ENCODE peak calls at places on chromosomes 2 and 18, in nine cellular contexts. X is fibroblast of lung, A is A549, W is heart left ventricle, Q is RWPE1, Z is MM.1S, Y is psoas muscle, K is ovary, M is lower lobe of right lung. P is an unnamed sample.

GRCh38 chr2:108922141-108922915 is 66.7 kb downstream of the EDAR start:
- DNase-seq in Z (no peak), W (no peak), K (no peak), M (no peak), X (peak; percentile 75), A (no peak), Q (peak; percentile 71), Y (no peak), P (no peak)

GRCh38 chr2:164621761-164622105 is 451 bp upstream of the GRB14 start:
- DNase-seq in W (no peak), A (peak; percentile 65), K (no peak), Y (no peak), M (no peak), Z (no peak), X (no peak), Q (peak; percentile 24), P (no peak)

GRCh38 chr2:171522804-171523338 is 597 bp downstream of the CYBRD1 start:
- DNase-seq in Z (no peak), A (peak; percentile 5), K (peak; percentile 57), W (no peak), M (peak; percentile 56), Q (peak; percentile 21), X (peak; percentile 57), Y (peak; percentile 63), P (peak; percentile 64)

GRCh38 chr2:10163498-10164486 is 41.3 kb downstream of the RRM2 start:
- DNase-seq in Z (no peak), M (no peak), W (no peak), X (peak; percentile 48), A (no peak), Y (no peak), K (no peak), Q (no peak), P (no peak)

GRCh38 chr2:185859506-185859905 is 120.9 kb downstream of the FSIP2 start:
- DNase-seq in W (no peak), M (no peak), A (no peak), Y (no peak), Z (no peak), X (peak; percentile 17), Q (no peak), K (no peak), P (no peak)

GRCh38 chr18:78899241-78899640 is 80.4 kb upstream of the SALL3 start:
- DNase-seq in X (no peak), Q (no peak), Y (no peak), W (no peak), M (no peak), Z (no peak), K (no peak), A (no peak), P (no peak)

GRCh38 chr2:237540823-237541222 is 25.6 kb upstream of the PRLH start:
- DNase-seq in K (peak; percentile 87), X (peak; percentile 49), A (no peak), W (peak; percentile 80), Y (peak; percentile 87), Q (peak; percentile 49), Z (no peak), M (no peak), P (peak; percentile 41)

GRCh38 chr18:75204262-75204977 is 4.5 kb downstream of the PTGR3 start:
- DNase-seq in X (peak; percentile 41), Z (no peak), W (peak; percentile 54), A (no peak), K (peak; percentile 75), Y (peak; percentile 67), Q (no peak), M (peak; percentile 60), P (no peak)

GRCh38 chr2:215401896-215402379 is 33.9 kb downstream of the FN1 start:
- DNase-seq in Z (no peak), X (peak; percentile 98), K (no peak), Y (no peak), M (no peak), A (no peak), Q (no peak), W (no peak), P (peak; percentile 87)

GRCh38 chr2:40240067-40240466 is 211.8 kb downstream of the SLC8A1 start:
- DNase-seq in M (peak; percentile 78), K (peak; percentile 79), A (no peak), Q (peak; percentile 27), X (peak; percentile 96), W (peak; percentile 92), Y (peak; percentile 89), Z (no peak), P (peak; percentile 31)

GRCh38 chr2:40242315-40242714 is 209.6 kb downstream of the SLC8A1 start:
- DNase-seq in Z (no peak), X (no peak), M (no peak), Q (no peak), Y (no peak), W (no peak), K (no peak), A (no peak), P (peak; percentile 66)

GRCh38 chr2:40248294-40248693 is 203.6 kb downstream of the SLC8A1 start:
- DNase-seq in M (no peak), Z (no peak), K (no peak), W (no peak), Y (no peak), Q (no peak), A (no peak), X (no peak), P (no peak)

GRCh38 chr2:40244251-40245010 is 207.5 kb downstream of the SLC8A1 start:
- DNase-seq in Z (peak; percentile 45), X (peak; percentile 82), Q (peak; percentile 36), A (peak; percentile 27), W (peak; percentile 69), K (peak; percentile 22), M (peak; percentile 48), Y (peak; percentile 57), P (peak; percentile 85)

DNA sequence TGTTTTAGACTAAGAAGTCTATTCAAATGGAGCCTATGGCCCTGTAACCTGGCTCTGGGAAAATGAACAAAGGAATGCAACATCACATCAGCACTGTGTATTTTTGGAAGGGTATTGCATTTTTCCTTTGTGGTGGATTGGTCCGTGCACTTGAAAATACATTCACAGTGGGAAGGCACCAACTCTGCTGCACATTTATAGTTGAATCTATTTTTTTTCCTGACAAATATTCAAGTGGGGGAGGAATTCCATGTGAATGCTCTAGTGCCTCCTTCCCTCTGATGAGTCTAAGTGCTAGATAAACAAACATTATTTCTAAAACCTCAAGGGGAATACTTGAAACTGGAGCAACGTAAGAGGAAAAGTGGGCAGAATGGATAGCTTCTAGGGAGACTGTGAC is 208.3 kb downstream of the SLC8A1 start:
- DNase-seq in Q (no peak), A (no peak), W (no peak), Y (no peak), Z (no peak), M (no peak), K (no peak), X (peak; percentile 93), P (peak; percentile 32)
- H3K27ac ChIP-seq in Q (no peak overlapping the region), A (no peak overlapping the region), W (peak overlapping the region; percentile 27), Y (no peak overlapping the region), Z (no peak overlapping the region), M (no peak overlapping the region), K (no peak overlapping the region), X (no peak overlapping the region), P (no peak overlapping the region)

GRCh38 chr18:27136208-27136535 is 48.9 kb downstream of the CHST9 start:
- DNase-seq in W (peak; percentile 23), Q (peak; percentile 51), K (no peak), X (peak; percentile 30), M (peak; percentile 51), A (peak; percentile 4), Z (no peak), Y (no peak), P (peak; percentile 5)

GRCh38 chr18:27130029-27130428 is 55.1 kb downstream of the CHST9 start:
- DNase-seq in X (no peak), A (no peak), Y (no peak), M (no peak), W (no peak), K (no peak), Z (no peak), Q (no peak), P (no peak)

DNA sequence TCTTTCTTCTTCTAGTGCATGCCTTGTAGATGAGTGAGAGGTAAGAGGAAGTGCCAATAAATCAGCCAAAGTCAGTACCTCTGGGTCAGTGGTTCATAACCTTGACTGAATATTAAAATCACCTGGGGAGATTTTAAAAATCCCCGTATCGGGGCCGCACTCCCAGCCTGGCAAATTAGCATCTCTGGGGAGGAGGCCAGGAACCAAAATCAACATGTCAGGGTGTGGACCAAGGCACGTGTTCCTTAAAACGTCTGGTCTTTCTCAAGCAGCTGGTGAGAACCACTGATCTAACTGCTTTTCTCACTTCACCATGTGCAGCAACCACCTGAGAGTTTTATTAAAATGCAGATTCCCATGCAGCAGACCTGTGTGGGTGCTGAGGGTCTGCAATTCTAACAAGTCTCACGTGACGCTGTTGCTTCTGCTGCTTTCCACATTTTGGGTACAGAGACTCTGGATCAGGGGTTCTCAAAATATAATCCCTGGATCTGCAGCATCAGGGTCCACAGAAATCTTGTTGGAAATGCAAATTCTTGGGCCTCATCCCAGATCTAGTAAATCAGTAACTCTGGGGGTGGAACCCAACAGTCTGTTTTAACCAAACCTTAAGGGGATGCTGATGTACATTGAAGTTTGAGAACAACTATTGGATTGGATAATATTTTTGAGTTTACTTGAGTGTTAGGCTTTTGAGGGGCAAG is 49.5 kb downstream of the CHST9 start:
- DNase-seq in X (no peak), Q (no peak), K (no peak), M (no peak), Z (no peak), Y (no peak), W (no peak), A (no peak), P (no peak)
- H3K27ac ChIP-seq in X (no peak overlapping the region), Q (no peak overlapping the region), K (no peak overlapping the region), M (no peak overlapping the region), Z (no peak overlapping the region), Y (no peak overlapping the region), W (no peak overlapping the region), A (no peak overlapping the region), P (no peak overlapping the region)

GRCh38 chr2:179826297-179826696 is 35.1 kb downstream of the ZNF385B start:
- DNase-seq in W (no peak), Y (no peak), A (no peak), M (no peak), K (no peak), Z (no peak), Q (no peak), X (peak; percentile 50), P (no peak)
- H3K27ac ChIP-seq in W (no peak overlapping the region), Y (no peak overlapping the region), A (no peak overlapping the region), M (no peak overlapping the region), K (no peak overlapping the region), Z (no peak overlapping the region), Q (no peak overlapping the region), X (no peak overlapping the region), P (no peak overlapping the region)

DNA sequence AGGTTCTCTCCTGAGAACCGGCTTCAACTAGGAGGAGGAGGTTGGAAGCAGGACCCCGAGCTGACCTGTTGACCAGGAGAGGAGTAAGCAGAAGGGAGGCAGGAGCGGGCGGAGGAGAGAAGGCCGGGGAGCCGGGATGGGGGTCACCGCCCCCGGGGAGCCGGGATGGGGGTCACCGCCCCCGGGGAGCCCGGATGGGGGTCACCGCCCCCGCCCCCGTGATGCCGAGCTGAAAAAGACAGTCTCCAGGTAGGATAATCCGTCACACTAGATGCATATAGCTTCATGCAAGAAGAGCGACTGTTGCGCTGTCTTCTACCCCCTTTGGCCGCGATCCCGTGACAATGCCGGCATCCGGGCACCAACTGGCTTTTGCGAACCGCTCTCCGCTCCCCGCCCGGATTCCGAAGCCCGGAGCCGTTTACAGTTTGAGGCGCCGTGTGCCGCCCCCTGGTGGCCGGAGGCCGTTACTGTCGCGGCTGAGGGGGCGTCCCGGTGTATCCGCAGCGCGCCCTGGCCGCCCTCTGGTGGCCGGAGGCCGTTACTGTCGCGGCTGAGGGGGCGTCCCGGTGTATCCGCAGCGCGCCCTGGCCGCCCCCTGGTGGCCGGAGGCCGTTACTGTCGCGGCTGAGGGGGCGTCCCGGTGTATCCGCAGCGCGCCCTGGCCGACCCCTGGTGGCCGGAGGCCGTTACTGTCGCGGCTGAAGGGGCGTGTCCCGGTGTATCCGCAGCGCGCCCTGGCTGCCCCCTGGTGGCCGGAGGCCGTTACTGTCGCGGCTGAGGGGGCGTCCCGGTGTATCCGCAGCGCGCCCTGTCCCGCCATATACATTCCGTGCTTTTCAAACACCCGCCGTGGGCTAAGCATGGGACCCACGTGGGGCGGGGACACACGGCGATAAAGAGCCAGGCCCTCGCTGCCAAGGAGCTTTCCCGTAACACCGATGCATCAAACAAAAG is 89.6 kb downstream of the ACTR3 start:
- DNase-seq in A (no peak), Q (no peak), M (no peak), X (no peak), W (no peak), Z (no peak), Y (no peak), K (peak; percentile 28), P (peak; percentile 22)
- H3K27ac ChIP-seq in A (no peak overlapping the region), Q (no peak overlapping the region), M (no peak overlapping the region), X (no peak overlapping the region), W (no peak overlapping the region), Z (no peak overlapping the region), Y (no peak overlapping the region), K (no peak overlapping the region), P (peak overlapping the region; percentile 96)